ENCODE peak calls at places on chromosome 5, in ten cellular contexts. W, E, I, H, K, J, Z, M, U and T are unnamed samples.

GRCh38 chr5:139912804-139913203 is 117.2 kb downstream of the PSD2 start:
- DNase-seq in W (no peak), H (no peak), U (no peak), E (no peak), K (no peak), I (no peak), Z (no peak), J (no peak), M (no peak), T (peak; percentile 88)

GRCh38 chr5:36494756-36495637 is 111.4 kb upstream of the SLC1A3 start:
- DNase-seq in U (no peak), K (no peak), H (no peak), J (no peak), W (peak; percentile 7), E (peak; percentile 47), I (no peak), M (no peak), Z (no peak), T (no peak)

GRCh38 chr5:16392718-16393117 is 72.9 kb downstream of the ZNF622 start:
- DNase-seq in H (no peak), I (no peak), Z (no peak), M (no peak), W (peak; percentile 35), K (no peak), E (no peak), U (no peak), J (no peak), T (no peak)

GRCh38 chr5:109931049-109931448 is 241.3 kb downstream of the MAN2A1 start:
- DNase-seq in J (no peak), I (no peak), K (no peak), M (no peak), Z (no peak), W (no peak), U (no peak), E (no peak), H (no peak), T (no peak)

GRCh38 chr5:64210866-64211265 is 45.2 kb downstream of the RNF180 start:
- DNase-seq in I (no peak), M (peak; percentile 83), K (no peak), U (no peak), E (peak; percentile 91), J (no peak), H (peak; percentile 36), W (peak; percentile 88), Z (no peak), T (no peak)

GRCh38 chr5:91049800-91050199 is 333.3 kb downstream of the ARRDC3 start:
- DNase-seq in E (peak; percentile 51), I (no peak), M (peak; percentile 53), U (no peak), Z (no peak), H (no peak), J (no peak), K (no peak), W (peak; percentile 51), T (no peak)

GRCh38 chr5:37437716-37438115 is 58.6 kb downstream of the WDR70 start:
- DNase-seq in Z (no peak), M (peak; percentile 33), U (no peak), J (no peak), W (peak; percentile 33), K (no peak), H (no peak), E (no peak), I (no peak), T (no peak)

GRCh38 chr5:119795768-119796167 is 166.4 kb downstream of the FAM170A start:
- DNase-seq in E (peak; percentile 29), W (no peak), J (no peak), M (no peak), I (no peak), Z (no peak), U (no peak), K (no peak), H (peak; percentile 1), T (no peak)

GRCh38 chr5:77638763-77639451 is 394 bp upstream of the OTP start:
- DNase-seq in M (no peak), U (no peak), J (no peak), E (no peak), H (no peak), I (no peak), K (no peak), W (no peak), Z (no peak), T (no peak)

GRCh38 chr5:77635617-77636422 is 2.7 kb downstream of the OTP start:
- DNase-seq in Z (no peak), I (no peak), J (no peak), K (no peak), E (no peak), W (no peak), M (no peak), U (no peak), H (no peak), T (no peak)

GRCh38 chr5:77636423-77637169 is 1.9 kb downstream of the OTP start:
- DNase-seq in E (no peak), W (no peak), H (no peak), Z (no peak), K (no peak), J (no peak), I (no peak), M (no peak), U (no peak), T (no peak)

GRCh38 chr5:77638204-77638762 is at the start of gene OTP:
- DNase-seq in M (no peak), H (no peak), I (no peak), U (no peak), W (no peak), J (no peak), Z (no peak), K (no peak), E (no peak), T (no peak)

GRCh38 chr5:77637170-77638074 is 1.1 kb downstream of the OTP start:
- DNase-seq in M (no peak), I (no peak), Z (no peak), H (no peak), K (no peak), U (no peak), W (no peak), J (no peak), E (no peak), T (no peak)
- H3K4me3 ChIP-seq in M (no peak overlapping the region), I (no peak overlapping the region), Z (no peak overlapping the region), H (no peak overlapping the region), K (no peak overlapping the region), U (no peak overlapping the region), W (no peak overlapping the region), J (no peak overlapping the region), E (no peak overlapping the region), T (no peak overlapping the region)

DNA sequence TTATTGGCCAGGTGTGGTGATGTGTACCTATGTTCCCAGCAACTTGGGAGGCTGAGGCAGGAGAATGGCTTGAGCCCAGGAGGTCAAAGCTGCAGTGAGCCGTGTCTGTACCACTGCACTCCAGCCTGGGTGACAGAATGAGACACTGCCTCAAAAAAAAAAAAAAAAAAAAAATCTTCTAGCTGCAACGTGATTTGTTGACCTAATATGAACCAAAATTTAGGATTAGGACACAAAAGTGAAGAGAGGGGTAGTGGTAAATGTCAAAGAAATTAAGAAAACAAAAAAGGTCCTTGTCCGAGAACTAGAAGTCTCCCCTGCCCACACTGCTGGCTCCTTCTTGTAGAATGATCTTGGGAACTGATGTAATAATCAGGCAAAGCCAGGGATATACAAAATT is 272.0 kb downstream of the EFNA5 start:
- DNase-seq in H (no peak), E (no peak), M (no peak), U (no peak), Z (no peak), K (no peak), J (no peak), I (no peak), W (no peak), T (no peak)
- H3K4me3 ChIP-seq in H (no peak overlapping the region), E (no peak overlapping the region), M (no peak overlapping the region), U (no peak overlapping the region), Z (no peak overlapping the region), K (no peak overlapping the region), J (no peak overlapping the region), I (no peak overlapping the region), W (no peak overlapping the region), T (no peak overlapping the region)

GRCh38 chr5:173745123-173745522 is 128.7 kb upstream of the BOD1 start:
- DNase-seq in W (no peak), U (no peak), J (no peak), M (no peak), Z (no peak), E (no peak), H (no peak), K (no peak), I (no peak), T (no peak)

GRCh38 chr5:173744527-173744926 is 128.1 kb upstream of the BOD1 start:
- DNase-seq in E (no peak), H (no peak), K (no peak), Z (no peak), I (no peak), U (no peak), M (no peak), J (no peak), W (no peak), T (no peak)

GRCh38 chr5:173745561-173745960 is 129.1 kb upstream of the BOD1 start:
- DNase-seq in I (no peak), M (no peak), H (no peak), U (no peak), K (no peak), E (no peak), J (no peak), W (no peak), Z (no peak), T (no peak)

GRCh38 chr5:173747876-173748275 is 131.4 kb upstream of the BOD1 start:
- DNase-seq in I (no peak), H (no peak), Z (no peak), U (no peak), J (no peak), W (no peak), K (no peak), M (no peak), E (no peak), T (no peak)

DNA sequence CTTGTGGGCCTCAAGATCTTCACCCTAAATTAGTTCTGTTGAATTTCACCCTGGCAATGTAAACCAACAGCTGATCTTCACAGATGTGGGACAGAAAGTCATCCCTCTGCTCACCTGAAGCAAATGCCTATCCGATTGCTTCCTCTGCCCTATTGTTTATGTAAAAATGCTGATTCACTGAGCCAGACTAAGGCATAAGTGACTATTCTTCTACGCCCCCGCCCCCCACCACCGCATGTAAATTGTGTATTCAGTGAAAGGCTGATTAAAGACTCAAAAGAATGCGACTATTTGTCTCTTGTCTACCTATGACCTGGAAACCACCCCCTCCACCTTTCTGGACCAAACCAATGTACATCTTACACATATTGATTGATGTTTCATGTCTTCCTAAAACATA is 129.6 kb upstream of the BOD1 start:
- DNase-seq in W (no peak), K (no peak), H (no peak), U (no peak), J (peak; percentile 80), Z (no peak), M (no peak), I (no peak), E (peak; percentile 43), T (no peak)
- H3K4me3 ChIP-seq in W (no peak overlapping the region), K (no peak overlapping the region), H (no peak overlapping the region), U (no peak overlapping the region), J (no peak overlapping the region), Z (no peak overlapping the region), M (no peak overlapping the region), I (no peak overlapping the region), E (no peak overlapping the region), T (no peak overlapping the region)

DNA sequence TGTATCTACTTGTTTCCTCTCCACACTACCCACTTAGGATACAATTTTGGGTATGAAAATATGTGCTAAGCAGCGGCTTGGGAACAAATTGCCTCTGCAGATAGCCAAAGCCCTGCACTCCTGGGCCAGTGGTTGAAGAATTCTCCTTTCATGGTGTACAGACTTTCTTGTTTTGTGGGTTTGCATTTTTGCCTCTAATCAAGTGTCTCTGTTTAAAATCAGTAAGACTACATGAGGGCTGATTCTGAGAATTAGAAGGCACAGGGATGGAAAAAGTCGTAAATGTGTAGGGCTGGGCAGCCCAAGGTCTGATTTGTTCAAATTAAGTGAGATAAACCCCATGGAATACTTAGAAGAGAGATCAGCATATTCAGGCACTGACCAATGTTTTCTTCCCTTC is 103.7 kb upstream of the CD180 start:
- DNase-seq in U (no peak), K (no peak), Z (no peak), W (no peak), E (no peak), J (no peak), I (no peak), H (no peak), M (no peak), T (no peak)
- H3K4me3 ChIP-seq in U (no peak overlapping the region), K (no peak overlapping the region), Z (no peak overlapping the region), W (no peak overlapping the region), E (no peak overlapping the region), J (no peak overlapping the region), I (no peak overlapping the region), H (no peak overlapping the region), M (no peak overlapping the region), T (no peak overlapping the region)